ENCODE peak calls at places on chromosomes 6 and 20, in nine cellular contexts. C, O, R, D, V, W, E, U and I are unnamed samples.

GRCh38 chr6:70860044-70860443 is 96.8 kb downstream of the B3GAT2 start:
- DNase-seq in D (no peak), O (no peak), E (no peak), U (no peak), C (no peak), R (no peak), V (no peak), W (no peak), I (no peak)

GRCh38 chr6:25138697-25139051 is 140.5 kb upstream of the CARMIL1 start:
- DNase-seq in R (no peak), D (no peak), W (no peak), U (no peak), O (no peak), E (no peak), V (no peak), C (no peak), I (no peak)

GRCh38 chr6:169168302-169168630 is 85.4 kb downstream of the THBS2 start:
- DNase-seq in E (no peak), R (no peak), V (no peak), U (no peak), D (peak), C (peak), W (no peak), O (no peak), I (no peak)

GRCh38 chr6:133699986-133700385 is 188.9 kb upstream of the TCF21 start:
- DNase-seq in W (no peak), V (no peak), U (no peak), D (no peak), R (no peak), E (no peak), C (no peak), O (no peak), I (no peak)

GRCh38 chr20:1861996-1862664 is 33.1 kb upstream of the SIRPA start:
- DNase-seq in C (no peak), R (no peak), W (no peak), D (no peak), E (no peak), U (no peak), V (no peak), O (no peak), I (no peak)

GRCh38 chr6:163897669-163898068 is 483.2 kb downstream of the QKI start:
- DNase-seq in W (no peak), C (no peak), D (no peak), E (no peak), O (no peak), V (no peak), U (no peak), R (no peak), I (no peak)

GRCh38 chr6:86118271-86118670 is 475.6 kb upstream of the SYNCRIP start:
- DNase-seq in R (no peak), O (no peak), E (no peak), D (no peak), C (no peak), U (no peak), V (no peak), W (no peak), I (no peak)

GRCh38 chr20:36086767-36087166 is 67.8 kb upstream of the EPB41L1 start:
- DNase-seq in R (peak), D (no peak), V (peak), U (no peak), C (no peak), O (no peak), E (no peak), W (no peak), I (no peak)

GRCh38 chr6:148104131-148104530 is 238.5 kb upstream of the SASH1 start:
- DNase-seq in R (no peak), C (no peak), V (no peak), O (no peak), E (no peak), U (no peak), W (no peak), D (no peak), I (no peak)

GRCh38 chr6:129264480-129265045 is 381.6 kb downstream of the LAMA2 start:
- DNase-seq in D (no peak), C (no peak), U (no peak), E (no peak), R (no peak), V (no peak), W (no peak), O (no peak), I (no peak)

GRCh38 chr6:97440590-97441176 is 157.7 kb upstream of the MMS22L start:
- DNase-seq in D (no peak), R (peak), W (no peak), V (peak), U (no peak), O (no peak), E (no peak), C (no peak), I (no peak)

GRCh38 chr20:1894471-1894950 is 696 bp upstream of the SIRPA start:
- DNase-seq in O (no peak), V (peak), E (peak), C (peak), R (peak), D (peak), U (peak), W (peak), I (no peak)

GRCh38 chr20:8228315-8228714 is 96.2 kb downstream of the PLCB1 start:
- DNase-seq in C (no peak), E (no peak), V (no peak), O (no peak), W (no peak), R (no peak), U (no peak), D (no peak), I (no peak)

GRCh38 chr20:53883098-53883762 is 187.2 kb downstream of the BCAS1 start:
- DNase-seq in U (no peak), C (no peak), E (no peak), V (no peak), R (no peak), W (no peak), O (no peak), D (no peak), I (no peak)

GRCh38 chr6:148329568-148330299 is 12.9 kb upstream of the SASH1 start:
- DNase-seq in C (no peak), W (no peak), E (no peak), D (no peak), O (no peak), U (no peak), R (no peak), V (no peak), I (no peak)

GRCh38 chr6:81889644-81890043 is 137.2 kb upstream of the TENT5A start:
- DNase-seq in R (no peak), C (no peak), O (no peak), E (no peak), V (no peak), W (no peak), U (no peak), D (no peak), I (no peak)

GRCh38 chr6:43510827-43511163 is 649 bp upstream of the LRRC73 start:
- DNase-seq in D (no peak), U (no peak), C (peak), V (no peak), E (no peak), O (no peak), R (no peak), W (no peak), I (no peak)

GRCh38 chr6:118750143-118750542 is 98.8 kb upstream of the CEP85L start:
- DNase-seq in O (no peak), R (no peak), C (no peak), D (no peak), E (no peak), W (peak), U (no peak), V (no peak), I (no peak)

GRCh38 chr6:2166717-2167116 is 78.7 kb downstream of the GMDS start:
- DNase-seq in W (no peak), D (no peak), C (peak), U (no peak), O (no peak), E (no peak), V (no peak), R (no peak), I (no peak)

GRCh38 chr6:82246802-82247633 is 526 bp downstream of the IBTK start:
- DNase-seq in U (peak), V (peak), R (peak), O (no peak), D (peak), C (peak), W (peak), E (no peak), I (peak)

GRCh38 chr20:57611605-57612311 is 8.5 kb downstream of the ZBP1 start:
- DNase-seq in W (no peak), U (peak), C (no peak), E (peak), D (no peak), V (no peak), R (no peak), O (no peak), I (no peak)

GRCh38 chr6:5422321-5422915 is 161.1 kb downstream of the FARS2 start:
- DNase-seq in D (no peak), U (no peak), C (peak), R (no peak), W (no peak), O (peak), E (no peak), V (peak), I (no peak)

GRCh38 chr20:62088258-62089127 is 22.8 kb upstream of the TAF4 start:
- DNase-seq in W (no peak), R (peak), C (no peak), V (peak), E (no peak), D (no peak), O (no peak), U (no peak), I (no peak)

GRCh38 chr20:45798935-45799642 is 7.3 kb downstream of the DNTTIP1 start:
- DNase-seq in W (no peak), D (no peak), C (peak), U (peak), E (peak), O (peak), V (peak), R (peak), I (peak)

GRCh38 chr6:55941713-55942112 is 66.3 kb upstream of the BMP5 start:
- DNase-seq in D (no peak), E (no peak), U (no peak), R (no peak), C (no peak), W (no peak), O (no peak), V (no peak), I (no peak)

GRCh38 chr20:41600926-41601631 is 17.1 kb downstream of the CHD6 start:
- DNase-seq in U (no peak), D (no peak), V (no peak), R (no peak), C (no peak), O (no peak), E (no peak), W (no peak), I (no peak)

GRCh38 chr6:163392533-163392932 is 22.0 kb upstream of the QKI start:
- DNase-seq in C (peak), D (no peak), W (no peak), E (no peak), R (no peak), V (peak), O (no peak), U (peak), I (no peak)

GRCh38 chr20:50633361-50633760 is 58.0 kb downstream of the RIPOR3 start:
- DNase-seq in R (no peak), V (no peak), E (no peak), C (no peak), O (no peak), U (no peak), W (no peak), D (no peak), I (no peak)

GRCh38 chr20:34525342-34525708 is 9.1 kb downstream of the DYNLRB1 start:
- DNase-seq in W (peak), V (no peak), R (no peak), D (no peak), E (no peak), C (no peak), O (no peak), U (no peak), I (no peak)

GRCh38 chr20:34526466-34526865 is 10.2 kb downstream of the DYNLRB1 start:
- DNase-seq in W (no peak), D (no peak), C (no peak), U (no peak), V (no peak), E (no peak), R (no peak), O (no peak), I (no peak)

GRCh38 chr20:34524426-34524825 is 8.2 kb downstream of the DYNLRB1 start:
- DNase-seq in R (no peak), W (peak), E (no peak), O (no peak), V (no peak), D (no peak), C (no peak), U (no peak), I (no peak)

GRCh38 chr20:34527016-34527415 is 10.8 kb downstream of the DYNLRB1 start:
- DNase-seq in C (no peak), E (no peak), O (no peak), U (no peak), D (peak), R (no peak), V (no peak), W (no peak), I (no peak)

DNA sequence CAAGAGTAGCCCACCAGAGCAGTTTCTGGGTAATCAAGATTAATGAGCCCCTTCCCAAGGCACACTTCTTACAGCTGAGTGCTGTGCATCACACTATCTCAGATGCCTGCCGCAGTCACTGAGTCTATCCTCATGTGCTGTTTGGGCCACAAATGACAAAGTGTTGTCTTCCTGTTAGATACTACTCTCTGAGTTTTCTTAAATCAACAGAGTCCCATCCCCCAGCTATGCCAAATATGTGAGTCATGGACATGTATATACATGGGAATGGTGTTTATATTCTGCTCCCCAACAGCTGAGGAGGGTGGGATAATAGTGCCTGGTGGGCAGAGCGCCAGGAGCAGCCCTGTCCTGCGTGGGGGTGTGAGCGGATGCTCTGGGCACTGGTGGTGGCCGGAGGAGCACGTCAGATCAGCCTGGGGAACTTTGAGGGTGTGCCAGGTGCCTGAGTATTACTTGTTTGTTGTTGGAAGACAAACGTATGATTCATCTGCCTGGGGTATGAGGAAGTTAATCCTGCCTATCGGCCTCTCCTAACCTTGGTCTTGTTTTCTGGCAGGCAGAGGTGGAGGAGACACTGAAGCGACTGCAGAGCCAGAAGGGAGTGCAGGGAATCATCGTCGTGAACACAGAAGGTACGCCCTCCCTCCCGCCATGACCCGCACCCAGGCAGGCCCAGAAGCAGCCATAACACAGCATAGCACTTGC is 9.6 kb downstream of the DYNLRB1 start:
- DNase-seq in E (peak), U (peak), O (no peak), C (peak), W (peak), D (peak), R (peak), V (no peak), I (peak)
- TF ChIP-seq POLR2A in E (no peak), U (peak), O (no peak), C (no peak), W (no peak), D (no peak), R (no peak), V (no peak), I (peak)

DNA sequence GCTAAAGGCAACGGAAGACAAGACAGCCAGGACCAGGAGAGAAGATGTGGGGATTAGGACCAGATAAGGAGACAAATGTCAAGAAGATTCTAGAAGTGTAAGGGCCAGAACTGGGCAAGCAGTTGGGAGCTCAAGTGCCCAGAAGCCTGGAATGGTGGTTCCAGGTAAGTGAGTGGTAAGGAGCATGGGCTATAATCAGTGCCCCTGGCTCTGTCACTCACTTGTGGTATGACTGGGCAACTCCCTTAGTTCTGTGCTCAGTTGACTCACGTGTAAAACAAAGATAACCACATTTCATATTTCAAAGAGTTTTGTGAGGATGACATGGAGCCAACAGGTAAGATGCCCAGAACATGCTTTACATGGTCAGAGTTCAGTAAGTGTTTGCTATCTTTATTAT is 11.2 kb downstream of the CCDC167 start:
- DNase-seq in O (no peak), D (no peak), E (no peak), U (no peak), W (no peak), C (no peak), R (no peak), V (no peak), I (no peak)
- TF ChIP-seq EP300 in O (no peak), D (no peak), E (no peak), U (no peak), W (no peak), C (no peak), R (no peak), V (no peak), I (no peak)

DNA sequence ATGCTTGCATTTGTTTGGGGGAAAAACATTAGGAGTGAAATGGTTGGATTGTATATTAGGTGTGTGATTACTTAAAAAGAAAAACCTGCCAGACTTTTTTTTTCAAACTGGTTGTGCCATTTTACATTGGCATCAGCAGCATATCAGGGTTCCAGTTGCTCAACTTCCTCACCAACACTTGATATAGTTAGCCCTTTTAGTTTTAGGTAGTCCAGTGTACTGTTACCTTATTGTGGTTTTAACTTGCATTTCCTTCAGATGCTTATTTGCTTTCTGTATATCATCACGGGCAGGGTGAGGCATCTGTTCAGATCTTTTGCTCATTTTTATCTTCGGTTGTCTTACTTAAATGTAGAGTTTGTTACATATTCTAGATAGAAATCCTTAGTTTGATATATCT is 5.2 kb downstream of the XRN2 start:
- DNase-seq in D (no peak), C (no peak), V (no peak), E (no peak), U (no peak), W (no peak), R (no peak), O (no peak), I (no peak)
- TF ChIP-seq POLR2A in D (no peak), C (no peak), V (no peak), E (no peak), U (no peak), W (no peak), R (no peak), O (no peak), I (no peak)

DNA sequence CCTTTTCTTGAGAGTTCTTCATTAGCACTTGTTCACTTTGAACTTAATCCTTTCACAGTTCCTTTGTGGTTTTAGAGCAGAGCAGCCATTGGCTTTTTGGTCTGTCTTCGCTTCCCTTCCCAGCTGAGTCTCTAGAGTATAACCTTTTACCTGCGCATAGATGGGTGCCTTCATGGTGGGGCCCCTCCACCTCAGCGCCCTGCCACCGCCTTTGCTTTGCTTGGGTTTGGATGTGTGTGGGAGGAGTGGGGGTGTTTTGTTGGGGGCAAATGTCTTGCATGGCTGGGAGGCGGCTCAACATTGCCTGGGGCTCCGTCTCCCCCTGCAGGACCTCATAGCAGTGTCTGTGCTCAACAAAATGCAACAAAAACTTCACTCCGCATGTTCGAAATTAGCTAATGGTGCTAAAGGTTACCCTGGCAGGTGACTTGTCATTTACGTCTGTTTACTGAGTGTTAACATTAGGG is 11.9 kb downstream of the PYGB start:
- DNase-seq in V (no peak), D (peak), R (no peak), W (no peak), U (no peak), C (no peak), E (no peak), O (no peak), I (no peak)
- TF ChIP-seq EP300 in V (no peak), D (no peak), R (no peak), W (no peak), U (no peak), C (no peak), E (no peak), O (no peak), I (no peak)

DNA sequence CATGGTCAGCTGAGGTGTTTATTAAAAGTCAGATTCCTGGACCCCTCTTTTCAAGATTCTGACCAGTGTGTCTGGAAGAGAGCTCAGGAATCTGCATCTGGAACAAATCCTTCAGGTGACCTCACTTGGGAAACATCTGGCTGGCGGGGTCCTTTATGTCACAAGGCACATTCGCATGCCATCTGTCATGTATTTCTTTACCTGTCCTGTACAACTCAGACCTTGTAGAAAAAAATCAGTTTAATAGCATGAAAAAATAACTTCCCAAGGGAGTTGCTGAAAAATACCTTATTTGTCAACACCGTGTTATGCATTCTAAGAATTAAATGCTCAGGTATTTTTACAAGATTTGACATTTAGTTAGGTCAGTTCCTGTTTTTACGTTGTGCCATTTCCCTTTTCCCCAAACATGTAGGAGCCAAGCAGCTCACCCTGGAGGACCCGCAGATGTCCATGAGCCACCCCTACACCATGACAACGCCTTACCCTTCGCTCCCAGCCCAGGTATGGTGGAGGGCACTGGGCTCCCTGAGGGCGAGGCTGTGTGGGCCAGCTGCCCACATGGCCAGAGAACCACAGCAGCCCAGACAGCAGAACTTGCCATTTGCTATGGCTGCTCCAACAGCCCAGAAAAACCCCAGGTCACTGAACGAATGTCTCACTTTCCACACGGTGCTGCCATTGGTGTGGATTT is 4.0 kb downstream of the IRF4 start:
- DNase-seq in W (no peak), U (no peak), O (no peak), V (no peak), R (no peak), C (no peak), D (no peak), E (no peak), I (no peak)
- TF ChIP-seq POLR2A in W (no peak), U (no peak), O (no peak), V (no peak), R (no peak), C (no peak), D (no peak), E (no peak), I (no peak)